ENCODE peak calls at places on chromosomes 4 and X, in seven cellular contexts. W is keratinocyte, A is mammary epithelial cell, I is fibroblast of mammary gland, C is NCI-H748 treated with DMSO at 0.1 percent for 48 hours, F is pancreas, G is pons. D is an unnamed sample.

GRCh38 chr4:82431026-82431745 is 796 bp downstream of the ENOPH1 start:
- DNase-seq in G (peak), C (no peak), F (peak), A (peak), I (no peak), W (no peak), D (no peak)

GRCh38 chrX:21374163-21374993 is at the start of gene CNKSR2:
- DNase-seq in A (peak), I (peak), F (peak), G (no peak), C (peak), W (no peak), D (peak)

GRCh38 chr4:3371038-3371437 is 70.7 kb upstream of the HGFAC start:
- DNase-seq in C (no peak), I (no peak), F (no peak), G (peak), A (no peak), W (no peak), D (no peak)

GRCh38 chr4:11769425-11769824 is 340.7 kb upstream of the HS3ST1 start:
- DNase-seq in G (no peak), I (peak), F (no peak), W (no peak), C (no peak), A (no peak), D (peak)

GRCh38 chr4:63528592-63528991 is 880.7 kb downstream of the TECRL start:
- DNase-seq in I (no peak), G (no peak), F (no peak), A (no peak), W (no peak), C (peak), D (peak)

GRCh38 chr4:139622856-139623255 is 42.8 kb upstream of the MGST2 start:
- DNase-seq in W (no peak), F (no peak), G (no peak), C (no peak), I (peak), A (no peak), D (no peak)

GRCh38 chr4:110292994-110293744 is 94.8 kb upstream of the ELOVL6 start:
- DNase-seq in A (no peak), F (no peak), G (peak), C (no peak), I (no peak), W (no peak), D (peak)

GRCh38 chr4:94516067-94516466 is 64.3 kb downstream of the PDLIM5 start:
- DNase-seq in I (peak), G (no peak), C (no peak), F (no peak), W (no peak), A (peak), D (peak)

GRCh38 chrX:11672213-11672612 is 6.5 kb upstream of the ARHGAP6 start:
- DNase-seq in A (no peak), C (no peak), W (no peak), F (no peak), G (no peak), I (no peak), D (no peak)

GRCh38 chr4:1290165-1290977 is 680 bp downstream of the MAEA start:
- DNase-seq in F (peak), I (no peak), A (peak), G (no peak), C (no peak), W (no peak), D (no peak)

GRCh38 chrX:118637997-118638396 is 89.4 kb upstream of the IL13RA1 start:
- DNase-seq in F (no peak), I (no peak), C (peak), G (no peak), W (no peak), A (no peak), D (no peak)

GRCh38 chr4:172818901-172819300 is 349.7 kb upstream of the GALNT7 start:
- DNase-seq in I (no peak), W (no peak), A (no peak), G (no peak), F (no peak), C (no peak), D (no peak)